ENCODE peak calls at places on chromosomes 1 and 21, in nine cellular contexts. Y is stimulated activated CD4-positive, alpha-beta T cell treated with anti-CD3 and anti-CD28 coated beads, Interleukin-4, amount 100 ng/mL, for 4 hours; I is mucosa of gallbladder; K is NB4; V is LHCN-M2; G is germinal center; D is left cardiac atrium; L is H54; B is activated T-cell treated with anti-CD3 and anti-CD28 coated beads for 24 hours. R is an unnamed sample.

GRCh38 chr21:34582506-34583150 is 32.3 kb downstream of the RCAN1 start:
- DNase-seq in B (no peak), K (peak; percentile 62), G (peak; percentile 32), L (peak; percentile 35), D (peak; percentile 29), I (no peak), Y (no peak), V (peak; percentile 58), R (peak; percentile 10)

GRCh38 chr1:9558946-9559545 is 19.8 kb downstream of the SLC25A33 start:
- DNase-seq in V (no peak), L (no peak), K (no peak), Y (no peak), I (no peak), G (no peak), B (no peak), D (no peak), R (no peak)

GRCh38 chr21:44893948-44894656 is 20.6 kb upstream of the PTTG1IP start:
- DNase-seq in I (no peak), V (no peak), G (no peak), B (no peak), D (no peak), L (no peak), Y (no peak), K (no peak), R (no peak)

GRCh38 chr1:150364231-150365003 is 470 bp downstream of the RPRD2 start:
- DNase-seq in B (peak; percentile 63), K (peak; percentile 85), D (peak; percentile 84), L (peak; percentile 45), G (peak; percentile 75), Y (peak; percentile 73), V (peak; percentile 82), I (peak; percentile 64), R (peak; percentile 71)

GRCh38 chr1:160981584-160982411 is 27.2 kb upstream of the ITLN2 start:
- DNase-seq in B (no peak), I (no peak), D (no peak), L (no peak), Y (peak; percentile 15), G (no peak), V (no peak), K (no peak), R (no peak)

GRCh38 chr21:31284797-31285397 is 59.2 kb downstream of the TIAM1 start:
- DNase-seq in V (peak; percentile 63), G (no peak), K (no peak), Y (no peak), L (peak; percentile 55), D (peak; percentile 55), B (no peak), I (no peak), R (no peak)

GRCh38 chr1:241542199-241542907 is 10.2 kb downstream of the KMO start:
- DNase-seq in D (no peak), B (no peak), G (peak; percentile 30), V (no peak), K (peak; percentile 21), L (no peak), I (no peak), Y (no peak), R (no peak)

GRCh38 chr1:39900662-39901485 is 843 bp downstream of the MYCL start:
- DNase-seq in L (no peak), D (peak; percentile 33), G (no peak), K (no peak), V (no peak), I (no peak), B (no peak), Y (peak; percentile 6), R (no peak)

GRCh38 chr1:3292868-3293562 is 161.4 kb upstream of the ARHGEF16 start:
- DNase-seq in D (no peak), V (no peak), K (no peak), L (no peak), I (peak; percentile 27), G (no peak), B (no peak), Y (no peak), R (no peak)

GRCh38 chr1:208178091-208178529 is 66.1 kb downstream of the PLXNA2 start:
- DNase-seq in V (peak; percentile 37), Y (no peak), I (no peak), D (no peak), B (no peak), G (no peak), L (no peak), K (no peak), R (no peak)

GRCh38 chr1:8562881-8563865 is 245.3 kb downstream of the SLC45A1 start:
- DNase-seq in K (no peak), Y (no peak), L (no peak), V (no peak), I (no peak), D (no peak), G (no peak), B (no peak), R (no peak)

GRCh38 chr1:39666772-39667171 is 5.1 kb downstream of the NT5C1A start:
- DNase-seq in Y (no peak), D (no peak), G (no peak), K (no peak), I (no peak), V (no peak), L (no peak), B (peak; percentile 41), R (peak; percentile 76)

GRCh38 chr1:44787506-44787905 is 464 bp downstream of the BEST4 start:
- DNase-seq in K (no peak), Y (no peak), V (no peak), G (no peak), B (no peak), I (no peak), L (no peak), D (no peak), R (no peak)

GRCh38 chr1:223704921-223705878 is 7.1 kb upstream of the CAPN2 start:
- DNase-seq in D (no peak), Y (no peak), L (no peak), G (no peak), I (no peak), V (peak; percentile 70), B (no peak), K (peak; percentile 37), R (no peak)

GRCh38 chr1:246377606-246378005 is 129.5 kb downstream of the SMYD3 start:
- DNase-seq in L (no peak), K (no peak), I (no peak), V (no peak), G (no peak), D (no peak), Y (no peak), B (no peak), R (no peak)

GRCh38 chr1:202283379-202283844 is 58.3 kb downstream of the UBE2T start:
- DNase-seq in G (no peak), L (peak; percentile 70), Y (no peak), K (peak; percentile 81), D (no peak), B (peak; percentile 2), V (peak; percentile 63), I (no peak), R (no peak)

GRCh38 chr1:198088360-198089071 is 68.3 kb upstream of the NEK7 start:
- DNase-seq in B (no peak), K (peak; percentile 54), I (no peak), L (peak; percentile 6), V (peak; percentile 46), D (peak; percentile 18), G (peak; percentile 21), Y (no peak), R (no peak)

GRCh38 chr1:36446261-36446660 is 4.0 kb downstream of the OSCP1 start:
- DNase-seq in B (no peak), I (no peak), K (peak; percentile 83), L (no peak), Y (no peak), G (no peak), V (peak; percentile 9), D (no peak), R (no peak)

GRCh38 chr1:28860332-28861073 is 48.5 kb downstream of the OPRD1 start:
- DNase-seq in Y (no peak), I (peak; percentile 88), V (no peak), K (no peak), L (peak; percentile 30), B (no peak), D (no peak), G (no peak), R (no peak)

GRCh38 chr1:178094752-178095645 is 1.1 kb downstream of the RASAL2 start:
- DNase-seq in K (no peak), I (no peak), Y (no peak), L (no peak), B (no peak), V (peak; percentile 44), D (no peak), G (no peak), R (no peak)

GRCh38 chr1:247390116-247390791 is 25.7 kb upstream of the NLRP3 start:
- DNase-seq in D (peak; percentile 79), G (peak; percentile 88), Y (peak; percentile 68), V (peak; percentile 68), K (peak; percentile 97), B (peak; percentile 80), L (peak; percentile 71), I (peak; percentile 85), R (peak; percentile 95)

GRCh38 chr1:30684881-30685795 is 38.2 kb downstream of the MATN1 start:
- DNase-seq in G (no peak), K (no peak), I (peak; percentile 96), D (peak; percentile 66), Y (peak; percentile 11), B (no peak), L (no peak), V (no peak), R (no peak)

GRCh38 chr21:39788383-39788782 is 43.4 kb downstream of the IGSF5 start:
- DNase-seq in K (peak; percentile 13), G (no peak), D (peak; percentile 85), L (peak; percentile 80), I (peak; percentile 84), Y (no peak), V (peak; percentile 57), B (no peak), R (no peak)

GRCh38 chr1:162632743-162633326 is 571 bp downstream of the DDR2 start:
- DNase-seq in I (no peak), L (no peak), K (no peak), G (no peak), V (peak; percentile 48), Y (no peak), B (no peak), D (no peak), R (no peak)

GRCh38 chr1:236039736-236040670 is 24.9 kb downstream of the NID1 start:
- DNase-seq in D (no peak), V (peak; percentile 37), Y (no peak), K (no peak), B (no peak), L (no peak), G (no peak), I (peak; percentile 36), R (no peak)

GRCh38 chr1:188170935-188171334 is 1342.2 kb downstream of the PLA2G4A start:
- DNase-seq in K (no peak), D (no peak), Y (no peak), V (no peak), L (no peak), I (no peak), G (no peak), B (no peak), R (no peak)

GRCh38 chr1:73953611-73954010 is 244.4 kb downstream of the LRRIQ3 start:
- DNase-seq in G (no peak), B (no peak), V (no peak), K (no peak), D (no peak), Y (no peak), I (no peak), L (no peak), R (no peak)

GRCh38 chr1:116091083-116091482 is 20.1 kb upstream of the MAB21L3 start:
- DNase-seq in L (no peak), B (no peak), Y (no peak), G (no peak), I (no peak), K (no peak), V (no peak), D (no peak), R (no peak)

GRCh38 chr1:197200468-197200899 is 54.0 kb upstream of the ASPM start:
- DNase-seq in V (peak; percentile 19), Y (no peak), D (no peak), B (peak; percentile 4), K (peak; percentile 40), G (no peak), L (no peak), I (no peak), R (no peak)

GRCh38 chr1:39625462-39626273 is 13.8 kb downstream of the HEYL start:
- DNase-seq in V (no peak), G (no peak), I (peak; percentile 85), B (no peak), Y (no peak), K (peak; percentile 95), D (peak; percentile 88), L (no peak), R (no peak)

GRCh38 chr1:230172016-230172356 is 104.9 kb downstream of the GALNT2 start:
- DNase-seq in D (no peak), V (no peak), Y (no peak), G (no peak), L (no peak), I (no peak), K (no peak), B (no peak), R (no peak)

R was measured in stimulated activated naive B cell treated with anti-CD40 and anti-IgM and Interleukin-4, amounts not matched to agents 10 μg/mL and 1 μg/mL and 100 μg/mL, for 72 hours.